ENCODE peak calls at places on chromosomes 5 and 9, in four cellular contexts. E, P, D and S are unnamed samples.

GRCh38 chr5:132679717-132680380 is 6.1 kb downstream of the IL4 start:
- DNase-seq in E (no peak), P (no peak), D (no peak), S (no peak)

GRCh38 chr9:134626576-134627416 is 14.8 kb upstream of the COL5A1 start:
- DNase-seq in E (peak; percentile 72), P (no peak), D (peak; percentile 59), S (peak; percentile 90)

GRCh38 chr5:122089614-122090013 is 11.6 kb upstream of the LOX start:
- DNase-seq in E (peak; percentile 87), P (no peak), D (peak; percentile 94), S (no peak)

GRCh38 chr5:167783145-167783817 is 508.2 kb upstream of the WWC1 start:
- DNase-seq in E (peak; percentile 84), P (no peak), D (no peak), S (no peak)

GRCh38 chr5:54644226-54644625 is 126.7 kb downstream of the SNX18 start:
- DNase-seq in E (peak; percentile 63), P (no peak), D (peak; percentile 94), S (no peak)

GRCh38 chr5:130710596-130710995 is 454.5 kb downstream of the HINT1 start:
- DNase-seq in E (peak; percentile 68), P (no peak), D (no peak), S (no peak)

GRCh38 chr9:99057665-99058625 is 47.0 kb upstream of the TGFBR1 start:
- DNase-seq in E (peak; percentile 86), P (no peak), D (peak; percentile 81), S (no peak)

GRCh38 chr9:90300901-90301688 is 341.5 kb downstream of the DIRAS2 start:
- DNase-seq in E (peak; percentile 85), P (peak; percentile 58), D (peak; percentile 91), S (peak; percentile 35)

GRCh38 chr5:134148316-134148715 is 28.4 kb downstream of the SKP1 start:
- DNase-seq in E (no peak), P (no peak), D (no peak), S (no peak)

GRCh38 chr9:69762527-69762926 is 2.7 kb upstream of the PTAR1 start:
- DNase-seq in E (no peak), P (no peak), D (peak; percentile 48), S (no peak)

GRCh38 chr5:20446121-20446520 is 458.1 kb upstream of the CDH18 start:
- DNase-seq in E (no peak), P (no peak), D (no peak), S (no peak)

GRCh38 chr9:14031015-14031414 is 282.9 kb downstream of the NFIB start:
- DNase-seq in E (peak; percentile 95), P (no peak), D (peak; percentile 18), S (no peak)

GRCh38 chr9:10127867-10128266 is 484.9 kb downstream of the PTPRD start:
- DNase-seq in E (no peak), P (no peak), D (peak; percentile 20), S (no peak)

GRCh38 chr5:34673463-34674125 is 17.5 kb downstream of the RAI14 start:
- DNase-seq in E (no peak), P (no peak), D (no peak), S (no peak)

GRCh38 chr9:376115-376514 is 161.4 kb downstream of the DOCK8 start:
- DNase-seq in E (no peak), P (no peak), D (no peak), S (no peak)

GRCh38 chr5:142976861-142977260 is 206.7 kb downstream of the ARHGAP26 start:
- DNase-seq in E (no peak), P (no peak), D (peak; percentile 29), S (no peak)

GRCh38 chr9:22158983-22159382 is 149.9 kb upstream of the CDKN2B start:
- DNase-seq in E (peak; percentile 95), P (no peak), D (peak; percentile 91), S (no peak)

GRCh38 chr9:30773427-30773826 is 1611.0 kb upstream of the ACO1 start:
- DNase-seq in E (no peak), P (no peak), D (no peak), S (no peak)

GRCh38 chr9:30775236-30775635 is 1609.2 kb upstream of the ACO1 start:
- DNase-seq in E (no peak), P (no peak), D (no peak), S (no peak)

GRCh38 chr9:30771278-30771677 is 1613.2 kb upstream of the ACO1 start:
- DNase-seq in E (no peak), P (no peak), D (no peak), S (no peak)

GRCh38 chr9:30774326-30774725 is 1610.1 kb upstream of the ACO1 start:
- DNase-seq in E (peak; percentile 1), P (no peak), D (no peak), S (peak; percentile 15)
- TF ChIP-seq CTCF in E (no peak), P (no peak), D (no peak), S (no peak)

DNA sequence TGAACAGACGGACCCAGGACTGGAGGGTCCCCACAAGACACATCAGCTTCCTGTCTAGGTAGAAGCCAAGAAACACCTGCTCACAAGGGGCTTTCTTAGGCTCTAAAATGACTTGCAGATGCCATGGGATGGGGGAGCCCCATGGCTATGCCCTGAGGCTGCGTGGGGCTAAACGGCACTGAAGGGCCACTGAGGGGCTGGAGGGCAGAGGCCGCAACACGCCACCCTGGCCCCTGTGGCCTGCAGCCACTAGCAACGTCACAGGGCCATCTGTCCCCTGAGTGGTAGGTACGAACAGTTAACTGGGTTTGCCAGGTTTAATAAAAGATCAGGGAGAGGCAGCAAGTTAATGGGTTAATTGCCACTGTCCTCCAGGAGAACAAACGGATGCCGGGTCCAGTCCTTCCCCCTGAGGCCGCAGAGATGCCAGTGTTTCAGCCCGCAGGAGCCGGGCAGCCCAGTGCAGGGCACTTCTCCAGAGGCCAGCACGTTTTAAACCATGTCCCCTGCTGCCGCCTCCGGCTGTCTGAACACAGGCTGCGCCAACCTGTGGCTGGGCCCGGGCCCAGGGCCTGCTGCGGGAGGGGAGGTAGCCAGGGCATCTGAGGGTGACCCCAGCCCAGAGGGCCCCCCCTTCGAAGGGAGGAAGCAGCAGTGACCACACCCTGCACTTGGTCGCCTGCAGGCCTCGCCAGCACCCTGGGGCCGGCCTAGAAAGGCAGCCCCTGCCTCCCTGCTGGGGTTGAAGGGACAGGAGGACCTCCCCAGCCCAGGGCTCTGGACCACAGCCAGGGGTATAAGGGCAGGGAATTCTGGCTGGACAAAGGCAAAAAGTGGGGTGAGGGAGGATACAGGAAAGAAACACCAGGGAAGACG is 227.4 kb downstream of the FANCC start:
- DNase-seq in E (no peak), P (peak; percentile 82), D (no peak), S (no peak)
- TF ChIP-seq CTCF in E (no peak), P (no peak), D (no peak), S (no peak)

GRCh38 chr9:3647652-3648051 is 121.9 kb upstream of the RFX3 start:
- DNase-seq in E (no peak), P (no peak), D (no peak), S (no peak)
- TF ChIP-seq CTCF in E (no peak), P (no peak), D (no peak), S (no peak)

DNA sequence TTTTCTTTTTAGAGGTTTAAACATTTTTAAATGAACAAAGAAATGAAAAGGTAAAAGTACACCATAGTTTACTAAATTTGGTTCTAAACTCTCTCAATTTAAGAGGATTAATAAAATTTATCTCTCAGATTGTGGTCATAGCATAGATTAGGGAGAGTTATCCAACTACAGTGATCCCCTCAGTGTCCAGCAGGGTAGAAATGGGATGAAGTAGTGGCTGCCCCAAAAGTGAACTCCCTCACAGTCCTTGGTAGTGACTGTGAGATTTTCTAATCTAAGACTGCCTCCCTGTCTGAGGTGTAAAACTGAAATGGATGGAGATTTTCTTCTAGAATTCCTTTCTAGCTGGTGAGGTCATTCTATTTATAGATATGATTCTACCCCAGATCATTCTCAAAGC is 455.5 kb downstream of the ACTL7B start:
- DNase-seq in E (no peak), P (no peak), D (no peak), S (no peak)
- TF ChIP-seq CTCF in E (no peak), P (peak; percentile 22), D (no peak), S (no peak)

DNA sequence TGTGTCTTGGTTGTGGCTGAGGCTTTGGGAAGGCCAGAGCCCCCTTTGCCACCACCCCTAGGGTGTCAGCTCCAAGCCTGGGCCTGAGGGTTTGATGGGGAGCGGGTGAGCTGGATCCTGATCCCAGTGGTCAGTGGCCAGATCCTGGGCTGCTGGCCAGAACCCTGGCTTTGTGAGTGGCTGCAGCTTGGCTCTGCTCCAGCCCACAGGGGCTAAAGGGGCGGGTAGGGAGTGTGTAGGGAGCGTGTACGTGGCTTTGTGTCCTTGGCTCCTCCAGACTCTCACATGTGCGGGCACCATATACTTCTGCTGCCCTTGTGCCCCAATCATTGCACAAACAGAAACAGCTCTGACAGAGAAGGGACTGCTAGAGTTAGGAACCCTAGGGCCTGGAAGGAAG is 1.2 kb upstream of the IL11RA start:
- DNase-seq in E (peak; percentile 80), P (peak; percentile 88), D (peak; percentile 26), S (no peak)
- TF ChIP-seq CTCF in E (no peak), P (no peak), D (no peak), S (no peak)